ENCODE peak calls at places on chromosomes 4 and X, in four cellular contexts. One of them, this sample, is unnamed.

GRCh38 chr4:184275766-184276165 is 58.1 kb upstream of the ENPP6 start:
- DNase-seq in T-helper 9 cell: no peak
- DNase-seq in colonic mucosa: no peak
- DNase-seq in pons: no peak
- DNase-seq in this sample: peak; percentile 17

GRCh38 chrX:153681175-153681574 is 6.6 kb upstream of the SLC6A8 start:
- DNase-seq in T-helper 9 cell: no peak
- DNase-seq in colonic mucosa: no peak
- DNase-seq in pons: no peak
- DNase-seq in this sample: no peak

GRCh38 chrX:11407331-11408110 is 114.3 kb downstream of the AMELX start:
- DNase-seq in T-helper 9 cell: no peak
- DNase-seq in colonic mucosa: no peak
- DNase-seq in pons: no peak
- DNase-seq in this sample: no peak

GRCh38 chr4:173230077-173230476 is 61.5 kb downstream of the GALNT7 start:
- DNase-seq in T-helper 9 cell: no peak
- DNase-seq in colonic mucosa: no peak
- DNase-seq in pons: no peak
- DNase-seq in this sample: no peak

GRCh38 chr4:158259955-158260575 is 49.8 kb downstream of the TMEM144 start:
- DNase-seq in T-helper 9 cell: no peak
- DNase-seq in colonic mucosa: no peak
- DNase-seq in pons: no peak
- DNase-seq in this sample: no peak

GRCh38 chrX:46796574-46797191 is 37.8 kb upstream of the SLC9A7 start:
- DNase-seq in T-helper 9 cell: peak; percentile 58
- DNase-seq in colonic mucosa: peak; percentile 73
- DNase-seq in pons: peak; percentile 57
- DNase-seq in this sample: peak; percentile 87

GRCh38 chrX:130770615-130771014 is 132.4 kb downstream of the ENOX2 start:
- DNase-seq in T-helper 9 cell: no peak
- DNase-seq in colonic mucosa: no peak
- DNase-seq in pons: no peak
- DNase-seq in this sample: no peak

GRCh38 chr4:156638925-156639605 is 332.5 kb downstream of the PDGFC start:
- DNase-seq in T-helper 9 cell: no peak
- DNase-seq in colonic mucosa: no peak
- DNase-seq in pons: no peak
- DNase-seq in this sample: no peak

GRCh38 chrX:15315509-15315908 is at the start of gene ASB11:
- DNase-seq in T-helper 9 cell: no peak
- DNase-seq in colonic mucosa: no peak
- DNase-seq in pons: no peak
- DNase-seq in this sample: no peak

GRCh38 chrX:107718156-107718621 is 57.4 kb downstream of the TSC22D3 start:
- DNase-seq in T-helper 9 cell: peak; percentile 74
- DNase-seq in colonic mucosa: peak; percentile 90
- DNase-seq in pons: peak; percentile 79
- DNase-seq in this sample: peak; percentile 91

GRCh38 chrX:44344194-44344593 is 722 bp upstream of the EFHC2 start:
- DNase-seq in T-helper 9 cell: peak; percentile 57
- DNase-seq in colonic mucosa: no peak
- DNase-seq in pons: no peak
- DNase-seq in this sample: peak; percentile 52

GRCh38 chr4:108646706-108647105 is 3.7 kb upstream of the OSTC start:
- DNase-seq in T-helper 9 cell: no peak
- DNase-seq in colonic mucosa: no peak
- DNase-seq in pons: no peak
- DNase-seq in this sample: no peak

GRCh38 chrX:23332101-23332887 is 2.4 kb upstream of the PTCHD1 start:
- DNase-seq in T-helper 9 cell: no peak
- DNase-seq in colonic mucosa: no peak
- DNase-seq in pons: peak; percentile 15
- DNase-seq in this sample: no peak

GRCh38 chr4:87559090-87559837 is 30.1 kb upstream of the SPARCL1 start:
- DNase-seq in T-helper 9 cell: peak; percentile 1
- DNase-seq in colonic mucosa: no peak
- DNase-seq in pons: no peak
- DNase-seq in this sample: peak; percentile 26

GRCh38 chrX:71953946-71954345 is 43.3 kb downstream of the NHSL2 start:
- DNase-seq in T-helper 9 cell: no peak
- DNase-seq in colonic mucosa: no peak
- DNase-seq in pons: no peak
- DNase-seq in this sample: no peak

GRCh38 chr4:153643406-153644016 is 40.6 kb upstream of the TLR2 start:
- DNase-seq in T-helper 9 cell: no peak
- DNase-seq in colonic mucosa: no peak
- DNase-seq in pons: peak; percentile 63
- DNase-seq in this sample: no peak

GRCh38 chr4:24328300-24328699 is 256.1 kb downstream of the DHX15 start:
- DNase-seq in T-helper 9 cell: no peak
- DNase-seq in colonic mucosa: no peak
- DNase-seq in pons: no peak
- DNase-seq in this sample: no peak

GRCh38 chr4:1239141-1239948 is 9.6 kb downstream of the CTBP1 start:
- DNase-seq in T-helper 9 cell: no peak
- DNase-seq in colonic mucosa: no peak
- DNase-seq in pons: no peak
- DNase-seq in this sample: no peak

GRCh38 chr4:111601671-111602070 is 543.6 kb upstream of the FAM241A start:
- DNase-seq in T-helper 9 cell: no peak
- DNase-seq in colonic mucosa: no peak
- DNase-seq in pons: no peak
- DNase-seq in this sample: no peak

GRCh38 chr4:115154826-115155225 is 41.4 kb upstream of the NDST4 start:
- DNase-seq in T-helper 9 cell: no peak
- DNase-seq in colonic mucosa: no peak
- DNase-seq in pons: peak; percentile 37
- DNase-seq in this sample: no peak

GRCh38 chrX:29285670-29286069 is 698.4 kb downstream of the IL1RAPL1 start:
- DNase-seq in T-helper 9 cell: no peak
- DNase-seq in colonic mucosa: no peak
- DNase-seq in pons: no peak
- DNase-seq in this sample: no peak

GRCh38 chr4:175369087-175369486 is 443.0 kb downstream of the GPM6A start:
- DNase-seq in T-helper 9 cell: no peak
- DNase-seq in colonic mucosa: no peak
- DNase-seq in pons: no peak
- DNase-seq in this sample: no peak

GRCh38 chr4:81492596-81492995 is 20.9 kb upstream of the RASGEF1B start:
- DNase-seq in T-helper 9 cell: no peak
- DNase-seq in colonic mucosa: no peak
- DNase-seq in pons: no peak
- DNase-seq in this sample: no peak

GRCh38 chr4:7649741-7650531 is 215.2 kb upstream of the PSAPL1 start:
- DNase-seq in T-helper 9 cell: peak; percentile 19
- DNase-seq in colonic mucosa: no peak
- DNase-seq in pons: no peak
- DNase-seq in this sample: no peak

This sample was measured in stomach.